ENCODE peak calls at places on chromosomes 13 and 19, in nine cellular contexts. R, V, C, D, Y, H, S, M and J are unnamed samples.

GRCh38 chr19:16541526-16542044 is 652 bp downstream of the CHERP start:
- DNase-seq in R (no peak), V (peak; percentile 11), C (no peak), D (peak; percentile 50), Y (no peak), H (peak; percentile 51), S (no peak), M (no peak), J (no peak)

GRCh38 chr13:33204130-33204927 is 81.2 kb downstream of the STARD13 start:
- DNase-seq in R (peak; percentile 78), V (peak; percentile 90), C (no peak), D (no peak), Y (peak; percentile 89), H (no peak), S (no peak), M (no peak), J (no peak)

GRCh38 chr19:42252365-42253244 is 2.3 kb downstream of the ERF start:
- DNase-seq in R (no peak), V (peak; percentile 68), C (peak; percentile 52), D (no peak), Y (peak; percentile 65), H (no peak), S (no peak), M (no peak), J (no peak)

GRCh38 chr13:50909605-50910482 is at the start of gene RNASEH2B:
- DNase-seq in R (no peak), V (peak; percentile 40), C (peak; percentile 70), D (peak; percentile 93), Y (peak; percentile 67), H (peak; percentile 81), S (peak; percentile 52), M (peak; percentile 65), J (no peak)

GRCh38 chr13:95530178-95530577 is 22.3 kb upstream of the CLDN10 start:
- DNase-seq in R (no peak), V (peak; percentile 5), C (peak; percentile 51), D (no peak), Y (peak; percentile 86), H (no peak), S (peak; percentile 85), M (peak; percentile 90), J (no peak)

GRCh38 chr13:39350461-39350881 is 252.5 kb downstream of the LHFPL6 start:
- DNase-seq in R (no peak), V (no peak), C (no peak), D (no peak), Y (peak; percentile 17), H (peak; percentile 11), S (no peak), M (no peak), J (no peak)

GRCh38 chr19:1035998-1036621 is 3.8 kb upstream of the ABCA7 start:
- DNase-seq in R (no peak), V (no peak), C (no peak), D (no peak), Y (no peak), H (peak; percentile 44), S (no peak), M (no peak), J (no peak)

GRCh38 chr19:33456845-33457220 is 64.8 kb downstream of the PEPD start:
- DNase-seq in R (no peak), V (no peak), C (no peak), D (no peak), Y (no peak), H (no peak), S (no peak), M (no peak), J (no peak)

GRCh38 chr13:103188688-103189326 is 122.6 kb upstream of the SLC10A2 start:
- DNase-seq in R (no peak), V (no peak), C (peak; percentile 0), D (peak; percentile 13), Y (peak; percentile 23), H (peak; percentile 6), S (peak; percentile 46), M (peak; percentile 48), J (no peak)

GRCh38 chr13:81393686-81394085 is 1052.8 kb upstream of the SPRY2 start:
- DNase-seq in R (no peak), V (no peak), C (no peak), D (no peak), Y (no peak), H (peak; percentile 22), S (no peak), M (no peak), J (no peak)

GRCh38 chr13:77857810-77858209 is 60.8 kb downstream of the EDNRB start:
- DNase-seq in R (no peak), V (peak; percentile 72), C (no peak), D (no peak), Y (peak; percentile 41), H (no peak), S (no peak), M (no peak), J (no peak)

GRCh38 chr13:41257535-41257934 is 5.8 kb downstream of the MTRF1 start:
- DNase-seq in R (no peak), V (no peak), C (no peak), D (no peak), Y (no peak), H (no peak), S (no peak), M (no peak), J (no peak)

GRCh38 chr13:80276371-80277289 is 64.3 kb downstream of the SPRY2 start:
- DNase-seq in R (no peak), V (peak; percentile 23), C (no peak), D (no peak), Y (peak; percentile 79), H (peak; percentile 97), S (peak; percentile 52), M (peak; percentile 9), J (no peak)

GRCh38 chr13:79079351-79079839 is 326.7 kb downstream of the RBM26 start:
- DNase-seq in R (no peak), V (no peak), C (no peak), D (peak; percentile 9), Y (no peak), H (no peak), S (no peak), M (peak; percentile 30), J (peak; percentile 50)

GRCh38 chr13:112716841-112717520 is 27.1 kb downstream of the ATP11A start:
- DNase-seq in R (no peak), V (no peak), C (no peak), D (no peak), Y (no peak), H (no peak), S (no peak), M (no peak), J (no peak)

GRCh38 chr13:48400820-48401219 is 12.1 kb downstream of the LPAR6 start:
- DNase-seq in R (peak; percentile 25), V (peak; percentile 46), C (peak; percentile 47), D (peak; percentile 14), Y (peak; percentile 79), H (no peak), S (peak; percentile 40), M (peak; percentile 59), J (peak; percentile 65)

GRCh38 chr19:46863818-46864629 is 3.2 kb downstream of the ARHGAP35 start:
- DNase-seq in R (no peak), V (peak; percentile 61), C (no peak), D (no peak), Y (peak; percentile 92), H (peak; percentile 82), S (peak; percentile 99), M (peak; percentile 73), J (no peak)
- H3K4me3 ChIP-seq in R (peak overlapping the region; percentile 77), V (peak overlapping the region; percentile 8), C (peak overlapping the region; percentile 94), D (peak overlapping the region; percentile 87), Y (peak overlapping the region; percentile 16), H (peak overlapping the region; percentile 95), S (peak overlapping the region; percentile 79), M (peak overlapping the region; percentile 97), J (peak overlapping the region; percentile 89)

DNA sequence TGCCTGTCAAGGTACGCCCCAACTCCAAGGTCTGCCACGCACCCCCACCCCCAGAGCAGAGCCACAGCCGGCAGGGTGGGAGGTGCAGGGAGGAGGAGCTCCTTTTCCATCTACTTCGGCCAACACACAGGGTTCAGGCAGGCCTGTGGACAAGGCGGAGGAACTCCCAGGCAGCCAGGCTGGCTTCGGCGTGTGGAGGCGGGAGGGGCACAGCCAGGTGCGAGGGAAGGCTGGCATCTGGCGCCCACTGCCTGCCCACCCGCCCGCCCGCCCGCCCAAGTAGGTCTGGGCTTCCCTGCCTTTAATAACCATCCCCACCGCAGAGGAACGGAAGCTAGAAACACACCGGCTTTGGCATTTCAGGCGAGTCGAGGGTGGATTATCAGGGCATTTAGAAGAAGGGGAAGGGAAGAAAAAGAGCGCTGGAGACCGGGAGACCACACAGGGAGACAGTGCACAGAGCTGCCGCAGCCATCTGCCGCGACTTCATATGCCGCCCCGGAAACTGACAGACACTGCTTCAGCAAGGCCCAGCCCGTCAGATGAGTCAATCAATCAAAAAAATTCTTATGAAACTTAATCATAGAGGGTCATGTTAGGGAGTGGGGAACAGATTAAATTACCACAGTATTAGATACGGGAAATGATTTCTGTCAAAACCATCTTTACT is 199.8 kb downstream of the TSHZ3 start:
- DNase-seq in R (no peak), V (peak; percentile 8), C (no peak), D (no peak), Y (no peak), H (peak; percentile 56), S (no peak), M (no peak), J (no peak)
- H3K4me2 ChIP-seq in R (no peak overlapping the region), V (no peak overlapping the region), C (no peak overlapping the region), D (no peak overlapping the region), Y (no peak overlapping the region), H (no peak overlapping the region), S (no peak overlapping the region), M (no peak overlapping the region), J (peak overlapping the region; percentile 55)

GRCh38 chr13:101258071-101258470 is 158.2 kb downstream of the NALCN start:
- DNase-seq in R (peak; percentile 66), V (peak; percentile 86), C (peak; percentile 63), D (no peak), Y (peak; percentile 95), H (peak; percentile 19), S (peak; percentile 98), M (peak; percentile 90), J (no peak)
- TF ChIP-seq CTCF in R (peak; percentile 14), V (no peak), C (no peak), D (no peak), Y (no peak), H (no peak), S (peak; percentile 49), M (peak; percentile 29), J (no peak)

DNA sequence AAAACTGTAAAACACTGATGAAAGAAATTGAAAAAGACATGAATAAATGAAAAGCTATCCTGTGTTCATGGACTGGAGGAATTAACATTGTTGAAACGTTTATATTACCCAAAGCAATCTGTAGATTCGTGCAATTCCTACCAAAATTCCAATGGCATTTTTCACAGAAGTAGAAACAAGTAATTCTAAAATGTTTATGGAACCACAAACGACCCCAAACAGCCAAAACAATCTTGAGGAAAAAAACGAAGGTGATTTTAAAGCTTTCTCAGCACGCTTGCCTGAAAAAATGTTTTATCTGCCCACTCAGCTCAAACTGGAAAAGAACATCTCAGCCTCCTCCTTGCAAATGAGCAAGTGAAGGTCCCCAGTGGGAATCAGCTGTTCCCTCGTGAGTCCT is 255.9 kb upstream of the IRS2 start:
- DNase-seq in R (no peak), V (peak; percentile 54), C (no peak), D (no peak), Y (peak; percentile 24), H (no peak), S (no peak), M (no peak), J (no peak)
- H3K4me3 ChIP-seq in R (no peak overlapping the region), V (no peak overlapping the region), C (no peak overlapping the region), D (no peak overlapping the region), Y (no peak overlapping the region), H (no peak overlapping the region), S (no peak overlapping the region), M (no peak overlapping the region), J (no peak overlapping the region)